ENCODE peak calls at places on chromosome 16, in seven cellular contexts. D is CD4-positive, alpha-beta T cell; J is endodermal cell; B is activated naive CD8-positive, alpha-beta T cell treated with anti-CD3 and anti-CD28 coated beads, Interleukin-2, amount 50 U/mL, for 24 hours; I is NCI-H1048; N is activated CD4-positive, alpha-beta T cell treated with anti-CD3 and anti-CD28 coated beads, Interleukin-2, amount 10 ng/mL, durations not matched to agents 24 days and 14 days; T is foreskin fibroblast. Y is an unnamed sample.

GRCh38 chr16:66961065-66961744 is at the start of gene CES3:
- DNase-seq in D (peak), J (peak), B (peak), I (peak), N (peak), T (peak), Y (peak)

GRCh38 chr16:59202463-59202862 is 468.3 kb upstream of the GOT2 start:
- DNase-seq in D (no peak), J (no peak), B (no peak), I (no peak), N (no peak), T (no peak), Y (no peak)

GRCh38 chr16:87823146-87823929 is 46.0 kb downstream of the SLC7A5 start:
- DNase-seq in D (no peak), J (peak), B (no peak), I (no peak), N (no peak), T (no peak), Y (no peak)

GRCh38 chr16:86549076-86549892 is 5.8 kb downstream of the MTHFSD start:
- DNase-seq in D (no peak), J (no peak), B (no peak), I (no peak), N (no peak), T (no peak), Y (no peak)

GRCh38 chr16:24102120-24102740 is 153.9 kb upstream of the CACNG3 start:
- DNase-seq in D (no peak), J (peak), B (no peak), I (no peak), N (no peak), T (no peak), Y (no peak)

GRCh38 chr16:70433456-70434103 is 5.3 kb downstream of the ST3GAL2 start:
- DNase-seq in D (no peak), J (no peak), B (no peak), I (no peak), N (no peak), T (peak), Y (no peak)

GRCh38 chr16:15510992-15511391 is 76.6 kb downstream of the BMERB1 start:
- DNase-seq in D (no peak), J (no peak), B (no peak), I (no peak), N (no peak), T (no peak), Y (no peak)

GRCh38 chr16:29815032-29815721 is 775 bp upstream of the PAGR1 start:
- DNase-seq in D (no peak), J (peak), B (peak), I (no peak), N (peak), T (peak), Y (peak)

GRCh38 chr16:3150346-3151218 is 15.8 kb downstream of the ZNF213 start:
- DNase-seq in D (peak), J (peak), B (peak), I (peak), N (peak), T (peak), Y (peak)

GRCh38 chr16:79519448-79519847 is 81.1 kb downstream of the MAF start:
- DNase-seq in D (no peak), J (no peak), B (no peak), I (no peak), N (no peak), T (no peak), Y (peak)

Y was measured in RPMI8226.